ENCODE peak calls at places on chromosomes 4 and X, in seven cellular contexts. One of them, this sample, is unnamed.

GRCh38 chrX:124030520-124030919 is 69.0 kb downstream of the STAG2 start:
- DNase-seq in HepG2: no peak
- DNase-seq in HCT116: no peak
- DNase-seq in SK-N-SH: no peak
- DNase-seq in H1: no peak
- DNase-seq in K562: no peak
- DNase-seq in GM12878: peak
- DNase-seq in this sample: no peak

GRCh38 chrX:102712967-102713677 is 874 bp downstream of the GPRASP2 start:
- DNase-seq in HepG2: no peak
- DNase-seq in H1: peak
- DNase-seq in K562: peak
- DNase-seq in SK-N-SH: peak
- DNase-seq in HCT116: no peak
- DNase-seq in GM12878: no peak
- DNase-seq in this sample: peak

GRCh38 chr4:92236907-92237306 is 66.9 kb upstream of the GRID2 start:
- DNase-seq in K562: no peak
- DNase-seq in HepG2: no peak
- DNase-seq in HCT116: no peak
- DNase-seq in SK-N-SH: no peak
- DNase-seq in GM12878: no peak
- DNase-seq in H1: no peak
- DNase-seq in this sample: no peak

GRCh38 chr4:65670331-65671031 is at the start of gene EPHA5:
- DNase-seq in HepG2: peak
- DNase-seq in K562: peak
- DNase-seq in H1: peak
- DNase-seq in SK-N-SH: peak
- DNase-seq in GM12878: no peak
- DNase-seq in HCT116: no peak
- DNase-seq in this sample: peak

GRCh38 chr4:692771-693554 is 4.0 kb upstream of the SLC49A3 start:
- DNase-seq in HCT116: no peak
- DNase-seq in GM12878: no peak
- DNase-seq in H1: no peak
- DNase-seq in SK-N-SH: no peak
- DNase-seq in K562: peak
- DNase-seq in HepG2: peak
- DNase-seq in this sample: no peak

GRCh38 chr4:7861440-7861881 is 78.2 kb downstream of the AFAP1 start:
- DNase-seq in H1: no peak
- DNase-seq in K562: no peak
- DNase-seq in HepG2: no peak
- DNase-seq in HCT116: no peak
- DNase-seq in GM12878: no peak
- DNase-seq in SK-N-SH: no peak
- DNase-seq in this sample: no peak

GRCh38 chr4:83109480-83110221 is 4.9 kb downstream of the PLAC8 start:
- DNase-seq in SK-N-SH: peak
- DNase-seq in K562: no peak
- DNase-seq in HCT116: no peak
- DNase-seq in GM12878: no peak
- DNase-seq in H1: peak
- DNase-seq in HepG2: no peak
- DNase-seq in this sample: peak

GRCh38 chr4:84579410-84579791 is 3.5 kb upstream of the CDS1 start:
- DNase-seq in SK-N-SH: no peak
- DNase-seq in H1: no peak
- DNase-seq in HepG2: no peak
- DNase-seq in K562: no peak
- DNase-seq in GM12878: no peak
- DNase-seq in HCT116: no peak
- DNase-seq in this sample: no peak

GRCh38 chr4:133865606-133866327 is 335.8 kb downstream of the PABPC4L start:
- DNase-seq in HepG2: peak
- DNase-seq in H1: no peak
- DNase-seq in K562: peak
- DNase-seq in GM12878: no peak
- DNase-seq in SK-N-SH: no peak
- DNase-seq in HCT116: peak
- DNase-seq in this sample: no peak

GRCh38 chr4:38675167-38676121 is 11.4 kb downstream of the KLF3 start:
- DNase-seq in H1: peak
- DNase-seq in SK-N-SH: peak
- DNase-seq in HepG2: peak
- DNase-seq in K562: peak
- DNase-seq in HCT116: peak
- DNase-seq in GM12878: no peak
- DNase-seq in this sample: peak

GRCh38 chr4:127126718-127127117 is 506.0 kb upstream of the INTU start:
- DNase-seq in HCT116: no peak
- DNase-seq in GM12878: no peak
- DNase-seq in K562: no peak
- DNase-seq in SK-N-SH: no peak
- DNase-seq in HepG2: no peak
- DNase-seq in H1: no peak
- DNase-seq in this sample: no peak

GRCh38 chr4:49032440-49033161 is 46.5 kb downstream of the CWH43 start:
- DNase-seq in GM12878: no peak
- DNase-seq in H1: peak
- DNase-seq in K562: peak
- DNase-seq in HCT116: peak
- DNase-seq in SK-N-SH: peak
- DNase-seq in HepG2: peak
- DNase-seq in this sample: peak

GRCh38 chrX:69362354-69362753 is 141.8 kb upstream of the NALF2 start:
- DNase-seq in HepG2: no peak
- DNase-seq in GM12878: no peak
- DNase-seq in HCT116: no peak
- DNase-seq in SK-N-SH: no peak
- DNase-seq in H1: no peak
- DNase-seq in K562: no peak
- DNase-seq in this sample: no peak

GRCh38 chr4:1711055-1711905 is 839 bp downstream of the SLBP start:
- DNase-seq in GM12878: no peak
- DNase-seq in HepG2: no peak
- DNase-seq in H1: no peak
- DNase-seq in HCT116: no peak
- DNase-seq in SK-N-SH: no peak
- DNase-seq in K562: peak
- DNase-seq in this sample: no peak

GRCh38 chrX:103571121-103571520 is 14.2 kb upstream of the TCEAL4 start:
- DNase-seq in HepG2: no peak
- DNase-seq in SK-N-SH: no peak
- DNase-seq in HCT116: no peak
- DNase-seq in H1: no peak
- DNase-seq in GM12878: no peak
- DNase-seq in K562: no peak
- DNase-seq in this sample: no peak

GRCh38 chr4:159977907-159978617 is 875.2 kb downstream of the RAPGEF2 start:
- DNase-seq in K562: no peak
- DNase-seq in HepG2: no peak
- DNase-seq in H1: no peak
- DNase-seq in HCT116: no peak
- DNase-seq in GM12878: no peak
- DNase-seq in SK-N-SH: no peak
- DNase-seq in this sample: no peak

GRCh38 chr4:102625232-102625930 is 124.2 kb downstream of the NFKB1 start:
- DNase-seq in K562: peak
- DNase-seq in GM12878: no peak
- DNase-seq in HepG2: peak
- DNase-seq in H1: no peak
- DNase-seq in HCT116: no peak
- DNase-seq in SK-N-SH: peak
- DNase-seq in this sample: peak

GRCh38 chr4:55439023-55439422 is 43.3 kb downstream of the TMEM165 start:
- DNase-seq in SK-N-SH: no peak
- DNase-seq in K562: no peak
- DNase-seq in GM12878: no peak
- DNase-seq in H1: no peak
- DNase-seq in HCT116: no peak
- DNase-seq in HepG2: peak
- DNase-seq in this sample: no peak

GRCh38 chr4:57158221-57158620 is 48.0 kb upstream of the IGFBP7 start:
- DNase-seq in HepG2: no peak
- DNase-seq in K562: no peak
- DNase-seq in GM12878: no peak
- DNase-seq in H1: no peak
- DNase-seq in SK-N-SH: peak
- DNase-seq in HCT116: no peak
- DNase-seq in this sample: no peak

GRCh38 chr4:4260185-4260751 is 12.2 kb upstream of the TMEM128 start:
- DNase-seq in SK-N-SH: peak
- DNase-seq in HCT116: peak
- DNase-seq in K562: peak
- DNase-seq in HepG2: peak
- DNase-seq in GM12878: no peak
- DNase-seq in H1: no peak
- DNase-seq in this sample: peak

GRCh38 chr4:16248605-16249004 is 22.3 kb upstream of the TAPT1 start:
- DNase-seq in HCT116: no peak
- DNase-seq in H1: no peak
- DNase-seq in HepG2: peak
- DNase-seq in GM12878: no peak
- DNase-seq in K562: no peak
- DNase-seq in SK-N-SH: no peak
- DNase-seq in this sample: no peak

GRCh38 chrX:23803931-23804381 is 21.0 kb downstream of the SAT1 start:
- DNase-seq in GM12878: no peak
- DNase-seq in H1: no peak
- DNase-seq in K562: no peak
- DNase-seq in HepG2: peak
- DNase-seq in SK-N-SH: no peak
- DNase-seq in HCT116: no peak
- DNase-seq in this sample: no peak

GRCh38 chrX:45524805-45525204 is 324.1 kb upstream of the DIPK2B start:
- DNase-seq in H1: no peak
- DNase-seq in K562: no peak
- DNase-seq in SK-N-SH: no peak
- DNase-seq in HCT116: no peak
- DNase-seq in HepG2: no peak
- DNase-seq in GM12878: no peak
- DNase-seq in this sample: no peak

GRCh38 chr4:173226401-173226888 is 57.8 kb downstream of the GALNT7 start:
- DNase-seq in SK-N-SH: no peak
- DNase-seq in K562: peak
- DNase-seq in HepG2: no peak
- DNase-seq in HCT116: no peak
- DNase-seq in GM12878: no peak
- DNase-seq in H1: no peak
- DNase-seq in this sample: no peak

DNA sequence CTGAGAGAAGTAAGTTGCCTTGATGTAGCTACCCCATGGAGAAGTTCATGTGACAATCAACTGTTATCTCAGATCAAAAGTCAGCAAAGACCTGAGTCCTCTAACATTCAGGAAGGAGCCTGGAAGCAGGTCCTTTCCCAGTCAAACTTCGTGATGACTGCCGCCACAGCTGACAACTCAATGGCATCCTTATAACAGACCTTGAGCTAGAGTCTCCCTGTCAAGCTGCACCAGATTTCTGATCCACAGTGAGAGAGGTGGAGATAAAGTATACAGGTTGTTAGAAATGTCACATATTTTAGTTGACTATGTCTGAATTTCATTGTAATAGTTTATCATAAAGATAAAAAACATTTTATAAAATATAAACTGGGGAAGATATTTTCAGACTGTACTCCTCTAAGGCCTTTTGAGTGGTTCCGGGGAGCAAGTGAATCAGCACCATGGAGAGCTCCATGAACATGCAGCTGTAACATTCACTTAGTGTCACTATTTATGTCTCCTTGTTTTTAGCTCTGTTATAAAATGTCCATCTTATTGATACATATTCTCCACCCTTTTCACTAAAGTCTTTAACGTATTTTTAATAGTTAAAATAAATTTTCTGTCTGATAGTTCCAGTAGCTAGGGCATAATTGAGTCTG is 1653.5 kb upstream of the AGA start:
- DNase-seq in GM12878: no peak
- DNase-seq in K562: peak
- DNase-seq in HCT116: no peak
- DNase-seq in H1: peak
- DNase-seq in HepG2: no peak
- DNase-seq in SK-N-SH: no peak
- DNase-seq in this sample: peak
- TF ChIP-seq JUND in GM12878: no peak
- TF ChIP-seq JUND in K562: no peak
- TF ChIP-seq JUND in HCT116: no peak
- TF ChIP-seq JUND in H1: no peak
- TF ChIP-seq JUND in HepG2: no peak
- TF ChIP-seq JUND in SK-N-SH: no peak
- TF ChIP-seq JUND in this sample: no peak

GRCh38 chr4:75769044-75769443 is 44.7 kb downstream of the USO1 start:
- DNase-seq in GM12878: no peak
- DNase-seq in K562: no peak
- DNase-seq in HCT116: no peak
- DNase-seq in HepG2: no peak
- DNase-seq in H1: no peak
- DNase-seq in SK-N-SH: no peak
- DNase-seq in this sample: no peak
- TF ChIP-seq JUND in GM12878: no peak
- TF ChIP-seq JUND in K562: no peak
- TF ChIP-seq JUND in HCT116: no peak
- TF ChIP-seq JUND in HepG2: no peak
- TF ChIP-seq JUND in H1: no peak
- TF ChIP-seq JUND in SK-N-SH: no peak
- TF ChIP-seq JUND in this sample: no peak

DNA sequence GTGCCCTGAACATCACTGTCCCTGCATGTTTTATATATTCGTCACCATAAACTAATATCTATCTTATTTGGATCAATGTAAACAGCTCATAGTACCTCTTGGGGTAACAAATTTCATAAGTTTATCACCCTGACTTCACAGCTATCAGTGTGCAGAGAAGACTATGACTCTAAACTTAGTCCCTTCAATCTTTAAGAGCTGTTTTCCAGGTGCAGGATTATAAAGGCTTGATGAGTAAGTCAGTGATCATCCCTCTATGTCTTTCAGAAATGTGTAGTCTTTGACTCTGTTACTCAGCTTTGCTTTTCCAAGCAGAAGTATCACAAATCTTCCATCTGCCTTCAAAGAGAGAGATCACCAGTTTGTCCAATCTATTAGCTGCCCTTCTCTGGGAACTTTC is 45.1 kb upstream of the TSPAN7 start:
- DNase-seq in K562: no peak
- DNase-seq in HCT116: no peak
- DNase-seq in SK-N-SH: no peak
- DNase-seq in H1: no peak
- DNase-seq in GM12878: no peak
- DNase-seq in HepG2: no peak
- DNase-seq in this sample: no peak
- TF ChIP-seq JUND in K562: no peak
- TF ChIP-seq JUND in HCT116: no peak
- TF ChIP-seq JUND in SK-N-SH: no peak
- TF ChIP-seq JUND in H1: no peak
- TF ChIP-seq JUND in GM12878: no peak
- TF ChIP-seq JUND in HepG2: no peak
- TF ChIP-seq JUND in this sample: no peak

DNA sequence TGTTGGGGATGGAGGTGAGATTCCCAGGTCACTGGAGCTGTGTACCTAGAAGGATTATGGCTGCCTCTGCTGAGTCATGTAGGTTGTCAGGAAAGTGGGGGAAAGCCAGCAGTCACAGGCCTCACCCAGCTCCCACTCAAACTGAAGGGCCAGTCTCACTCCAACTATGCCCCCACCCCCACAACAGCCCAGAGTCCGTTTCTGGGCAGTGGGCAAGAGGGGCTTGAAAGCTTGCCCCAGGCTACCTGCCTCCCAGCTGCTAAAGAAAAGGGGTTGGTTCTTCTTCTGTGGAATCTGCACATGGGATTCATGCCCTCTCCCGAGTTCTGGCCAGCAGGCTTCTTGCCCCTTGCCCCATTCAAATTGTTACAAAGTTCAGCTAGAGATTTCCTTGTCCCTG is 116.0 kb upstream of the PGRMC2 start:
- DNase-seq in GM12878: no peak
- DNase-seq in HepG2: no peak
- DNase-seq in SK-N-SH: no peak
- DNase-seq in K562: no peak
- DNase-seq in HCT116: no peak
- DNase-seq in H1: no peak
- DNase-seq in this sample: no peak
- TF ChIP-seq JUND in GM12878: no peak
- TF ChIP-seq JUND in HepG2: no peak
- TF ChIP-seq JUND in SK-N-SH: no peak
- TF ChIP-seq JUND in K562: no peak
- TF ChIP-seq JUND in HCT116: no peak
- TF ChIP-seq JUND in H1: no peak
- TF ChIP-seq JUND in this sample: no peak